ENCODE peak calls at places on chromosome 16, in five cellular contexts. G, A, J, Z and D are unnamed samples.

GRCh38 chr16:24850289-24850931 is 4.6 kb downstream of the SLC5A11 start:
- DNase-seq in G (no peak), A (no peak), J (peak), Z (no peak), D (no peak)

GRCh38 chr16:56199164-56199563 is 7.9 kb downstream of the GNAO1 start:
- DNase-seq in G (no peak), A (no peak), J (peak), Z (no peak), D (no peak)

GRCh38 chr16:84543931-84544776 is 39.7 kb upstream of the MEAK7 start:
- DNase-seq in G (no peak), A (peak), J (peak), Z (no peak), D (no peak)

GRCh38 chr16:11379420-11379819 is 34.2 kb downstream of the RMI2 start:
- DNase-seq in G (no peak), A (no peak), J (peak), Z (no peak), D (no peak)

GRCh38 chr16:11052080-11052808 is 107.9 kb downstream of the CLEC16A start:
- DNase-seq in G (no peak), A (peak), J (peak), Z (no peak), D (no peak)

GRCh38 chr16:75341934-75342811 is 90.7 kb upstream of the BCAR1 start:
- DNase-seq in G (no peak), A (no peak), J (no peak), Z (no peak), D (no peak)

GRCh38 chr16:85845276-85845675 is 45.8 kb downstream of the COX4I1 start:
- DNase-seq in G (no peak), A (no peak), J (no peak), Z (no peak), D (no peak)

GRCh38 chr16:66364117-66364958 is 2.2 kb upstream of the CDH5 start:
- DNase-seq in G (no peak), A (no peak), J (no peak), Z (no peak), D (no peak)

GRCh38 chr16:50491516-50491915 is 56.7 kb upstream of the NKD1 start:
- DNase-seq in G (no peak), A (no peak), J (no peak), Z (no peak), D (no peak)

GRCh38 chr16:14509675-14510132 is 120.4 kb downstream of the PARN start:
- DNase-seq in G (no peak), A (no peak), J (no peak), Z (no peak), D (no peak)

GRCh38 chr16:71467810-71468209 is 5.8 kb upstream of the ZNF23 start:
- DNase-seq in G (peak), A (peak), J (peak), Z (no peak), D (peak)

GRCh38 chr16:31700530-31701388 is 172.8 kb upstream of the ZNF267 start:
- DNase-seq in G (peak), A (peak), J (peak), Z (peak), D (peak)

GRCh38 chr16:30875881-30876791 is 17.7 kb downstream of the BCL7C start:
- DNase-seq in G (peak), A (peak), J (peak), Z (no peak), D (peak)

GRCh38 chr16:3364774-3365427 is 9.2 kb downstream of the OR2C1 start:
- DNase-seq in G (no peak), A (peak), J (peak), Z (peak), D (peak)

GRCh38 chr16:8943001-8943763 is 20.5 kb downstream of the USP7 start:
- DNase-seq in G (peak), A (no peak), J (no peak), Z (no peak), D (no peak)

GRCh38 chr16:56630134-56630533 is 2.3 kb upstream of the MT1M start:
- DNase-seq in G (peak), A (no peak), J (no peak), Z (no peak), D (no peak)